ENCODE peak calls at places on chromosome 20, in six cellular contexts. T is K562, K is H1, I is HCT116, Y is GM12878, W is HepG2. L is an unnamed sample. For H3K9me3, the result is how much of the 10 kb centered on the place peaks cover.

GRCh38 chr20:2165871-2166270 is 64.2 kb downstream of the STK35 start:
- DNase-seq in I (no peak), Y (no peak), T (no peak), W (no peak), K (no peak), L (no peak)

GRCh38 chr20:10276886-10277580 is 58.4 kb downstream of the SNAP25 start:
- DNase-seq in I (no peak), K (no peak), W (no peak), T (no peak), Y (no peak), L (no peak)

GRCh38 chr20:23032056-23032455 is 3.1 kb upstream of the SSTR4 start:
- DNase-seq in W (no peak), I (no peak), Y (no peak), K (no peak), T (no peak), L (no peak)

GRCh38 chr20:2236266-2236665 is 59.5 kb upstream of the TGM3 start:
- DNase-seq in I (no peak), W (no peak), T (peak), K (no peak), Y (no peak), L (no peak)

GRCh38 chr20:48002517-48002970 is 217.3 kb upstream of the SULF2 start:
- DNase-seq in T (no peak), I (no peak), K (no peak), W (no peak), Y (peak), L (no peak)

GRCh38 chr20:33415948-33416347 is 14.6 kb upstream of the CDK5RAP1 start:
- DNase-seq in I (no peak), K (peak), Y (no peak), T (peak), W (peak), L (no peak)

GRCh38 chr20:38110525-38111178 is 54.4 kb downstream of the TGM2 start:
- DNase-seq in I (no peak), K (peak), T (no peak), W (no peak), Y (no peak), L (no peak)

GRCh38 chr20:5928831-5929715 is 21.3 kb downstream of the TRMT6 start:
- DNase-seq in W (no peak), K (no peak), T (no peak), I (no peak), Y (no peak), L (no peak)

GRCh38 chr20:434221-434620 is 26.1 kb downstream of the RBCK1 start:
- DNase-seq in W (no peak), T (no peak), K (no peak), I (no peak), Y (no peak), L (peak)

GRCh38 chr20:50475879-50476292 is 34.3 kb upstream of the PTPN1 start:
- DNase-seq in T (peak), I (no peak), Y (no peak), K (no peak), W (peak), L (no peak)

GRCh38 chr20:49318430-49319203 is 40.8 kb upstream of the ZNFX1 start:
- DNase-seq in W (no peak), K (peak), I (no peak), Y (no peak), T (no peak), L (no peak)

GRCh38 chr20:17504326-17504897 is 26.8 kb downstream of the BFSP1 start:
- DNase-seq in I (no peak), T (no peak), Y (no peak), W (no peak), K (no peak), L (no peak)

GRCh38 chr20:39117486-39117885 is 155.3 kb downstream of the DHX35 start:
- DNase-seq in I (peak), K (no peak), W (peak), T (no peak), Y (no peak), L (no peak)

GRCh38 chr20:62929051-62929538 is 2.8 kb upstream of the DIDO1 start:
- DNase-seq in Y (no peak), W (peak), I (no peak), T (peak), K (peak), L (peak)
- TF ChIP-seq ZNF274 in Y (no peak), W (no peak), I (no peak), T (no peak), K (no peak), L (no peak)

GRCh38 chr20:63283397-63284082 is 9.4 kb upstream of the COL20A1 start:
- DNase-seq in W (no peak), Y (no peak), I (no peak), T (no peak), K (no peak), L (no peak)
- H3K9me3 ChIP-seq in W (under half), Y (under half), I (under half), T (under half), K (under half), L (under half)

GRCh38 chr20:44609006-44609510 is 26.7 kb downstream of the PKIG start:
- DNase-seq in K (no peak), T (no peak), I (no peak), Y (no peak), W (peak), L (no peak)

GRCh38 chr20:44606725-44607441 is 24.5 kb downstream of the PKIG start:
- DNase-seq in I (no peak), W (no peak), K (no peak), Y (no peak), T (no peak), L (no peak)

GRCh38 chr20:44613575-44613974 is 31.2 kb downstream of the PKIG start:
- DNase-seq in Y (no peak), W (no peak), T (no peak), K (no peak), I (no peak), L (no peak)

GRCh38 chr20:44610313-44610965 is 28.1 kb downstream of the PKIG start:
- DNase-seq in T (no peak), Y (no peak), K (no peak), I (no peak), W (no peak), L (no peak)

GRCh38 chr20:44609511-44610312 is 27.3 kb downstream of the PKIG start:
- DNase-seq in I (peak), Y (no peak), T (peak), K (peak), W (peak), L (peak)
- H3K4me3 ChIP-seq in I (peak), Y (no peak), T (no peak), K (no peak), W (peak), L (no peak)

GRCh38 chr20:63966944-63967322 is 2.8 kb downstream of the ZNF512B start:
- DNase-seq in W (no peak), Y (no peak), I (no peak), K (no peak), T (no peak), L (no peak)

GRCh38 chr20:63964412-63964811 is 5.3 kb downstream of the ZNF512B start:
- DNase-seq in I (no peak), T (no peak), Y (no peak), K (no peak), W (no peak), L (no peak)

GRCh38 chr20:63968136-63968927 is 1.4 kb downstream of the ZNF512B start:
- DNase-seq in T (no peak), W (no peak), I (no peak), K (no peak), Y (no peak), L (no peak)

GRCh38 chr20:63967330-63968135 is 2.2 kb downstream of the ZNF512B start:
- DNase-seq in I (no peak), W (no peak), K (no peak), Y (no peak), T (no peak), L (no peak)

GRCh38 chr20:63966172-63966943 is 3.4 kb downstream of the ZNF512B start:
- DNase-seq in T (no peak), I (no peak), K (no peak), W (no peak), Y (no peak), L (no peak)
- TF ChIP-seq ZNF274 in T (no peak), I (no peak), K (no peak), W (no peak), Y (no peak), L (no peak)

GRCh38 chr20:25214416-25214770 is 18.9 kb downstream of the ENTPD6 start:
- DNase-seq in K (no peak), Y (no peak), I (no peak), W (no peak), T (no peak), L (no peak)
- H3K9me3 ChIP-seq in K (under half), Y (under half), I (under half), W (under half), T (under half), L (under half)

DNA sequence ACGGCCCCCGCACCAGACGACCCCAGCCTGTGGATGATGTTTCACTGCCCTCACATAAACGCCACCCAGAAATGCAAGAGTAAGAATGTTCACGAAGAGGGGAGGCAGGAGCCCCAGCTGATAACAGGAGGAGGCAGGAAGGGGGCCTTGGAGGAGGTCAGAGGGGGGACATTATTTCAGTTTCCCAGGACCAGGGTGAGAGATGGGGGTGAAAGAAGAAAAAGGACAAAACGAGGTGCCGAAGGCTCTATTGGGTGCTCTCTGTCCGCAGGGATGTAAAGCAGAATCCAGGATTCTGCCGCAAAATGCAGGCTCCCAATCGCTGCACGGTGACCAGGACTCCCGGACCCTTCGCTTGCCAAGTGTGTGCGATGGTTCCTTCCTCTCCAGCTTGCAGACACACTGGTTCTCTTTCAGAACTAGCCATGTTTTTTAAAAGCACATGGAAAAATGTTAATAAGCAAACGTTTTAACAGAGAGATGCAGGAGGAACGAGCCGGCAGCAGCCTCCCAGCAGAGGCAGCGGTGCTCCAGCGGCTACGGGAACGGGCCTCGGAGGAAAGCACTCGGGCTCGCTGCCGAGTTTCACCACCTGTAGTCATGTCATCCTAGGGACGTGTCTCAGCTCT is 59.5 kb downstream of the ZNF831 start:
- DNase-seq in T (no peak), W (no peak), Y (no peak), I (no peak), K (peak), L (no peak)
- H3K4me3 ChIP-seq in T (no peak), W (no peak), Y (no peak), I (peak), K (peak), L (peak)

GRCh38 chr20:57821930-57822329 is 112.1 kb upstream of the PMEPA1 start:
- DNase-seq in T (no peak), Y (no peak), K (no peak), I (no peak), W (no peak), L (no peak)
- TF ChIP-seq ZNF274 in T (no peak), Y (no peak), K (no peak), I (no peak), W (no peak), L (no peak)

L was measured in NT2/D1.